ENCODE peak calls at places on chromosome 22, in four cellular contexts. N, K, H and L are unnamed samples.
A peak's percentile ranks its signal among the peaks of the same experiment; 100 is the strongest.

GRCh38 chr22:18029686-18030267 is 5.4 kb upstream of the MICAL3 start:
- DNase-seq in N (no peak), K (no peak), H (no peak), L (no peak)

GRCh38 chr22:45678961-45679912 is 7.6 kb downstream of the ATXN10 start:
- DNase-seq in N (no peak), K (peak; percentile 49), H (no peak), L (peak; percentile 63)

GRCh38 chr22:22428222-22429098 is 80.1 kb downstream of the ZNF280B start:
- DNase-seq in N (no peak), K (no peak), H (no peak), L (no peak)

GRCh38 chr22:24188705-24189248 is 7.5 kb downstream of the SUSD2 start:
- DNase-seq in N (no peak), K (no peak), H (no peak), L (no peak)

GRCh38 chr22:50525991-50526848 is 822 bp upstream of the SCO2 start:
- DNase-seq in N (peak; percentile 62), K (peak; percentile 73), H (peak; percentile 64), L (peak; percentile 78)

GRCh38 chr22:48819232-48819631 is 1008.4 kb downstream of the BRD1 start:
- DNase-seq in N (no peak), K (no peak), H (no peak), L (no peak)

GRCh38 chr22:33090836-33091235 is 32.7 kb upstream of the SYN3 start:
- DNase-seq in N (no peak), K (no peak), H (no peak), L (no peak)

GRCh38 chr22:46934746-46935491 is 172.5 kb downstream of the TBC1D22A start:
- DNase-seq in N (no peak), K (peak; percentile 87), H (no peak), L (peak; percentile 98)

GRCh38 chr22:39454385-39454871 is 2.4 kb upstream of the MGAT3 start:
- DNase-seq in N (no peak), K (no peak), H (no peak), L (no peak)

GRCh38 chr22:30304495-30305244 is 15.4 kb upstream of the CASTOR1 start:
- DNase-seq in N (no peak), K (peak; percentile 62), H (no peak), L (peak; percentile 77)

GRCh38 chr22:24803064-24803542 is 2.9 kb upstream of the SGSM1 start:
- DNase-seq in N (no peak), K (peak; percentile 54), H (peak; percentile 17), L (peak; percentile 51)